ENCODE peak calls at places on chromosomes 13 and 19, in four cellular contexts. B, Y, G and P are unnamed samples.

GRCh38 chr13:112651750-112652511 is 37.9 kb upstream of the ATP11A start:
- DNase-seq in B (no peak), Y (no peak), G (no peak), P (no peak)

GRCh38 chr13:99133848-99134247 is 66.8 kb upstream of the UBAC2 start:
- DNase-seq in B (no peak), Y (no peak), G (no peak), P (no peak)

GRCh38 chr13:30971575-30971974 is 39.1 kb downstream of the TEX26 start:
- DNase-seq in B (no peak), Y (peak), G (no peak), P (no peak)

GRCh38 chr19:56681702-56682101 is 10.1 kb upstream of the ZNF835 start:
- DNase-seq in B (no peak), Y (no peak), G (no peak), P (no peak)

GRCh38 chr19:15550847-15551182 is 42.5 kb downstream of the CYP4F22 start:
- DNase-seq in B (no peak), Y (no peak), G (no peak), P (no peak)

GRCh38 chr13:42970824-42971669 is 21.0 kb downstream of the EPSTI1 start:
- DNase-seq in B (no peak), Y (peak), G (no peak), P (no peak)

GRCh38 chr13:36339600-36340155 is 6.5 kb downstream of the SPART start:
- DNase-seq in B (no peak), Y (no peak), G (no peak), P (no peak)

GRCh38 chr13:105969761-105970160 is 565.7 kb downstream of the EFNB2 start:
- DNase-seq in B (no peak), Y (no peak), G (no peak), P (no peak)

GRCh38 chr13:52048516-52048915 is 24.0 kb downstream of the UTP14C start:
- DNase-seq in B (no peak), Y (peak), G (no peak), P (no peak)

GRCh38 chr13:112652512-112653458 is 37.1 kb upstream of the ATP11A start:
- DNase-seq in B (no peak), Y (peak), G (no peak), P (no peak)

GRCh38 chr13:98890186-98890585 is 87.7 kb downstream of the DOCK9 start:
- DNase-seq in B (no peak), Y (peak), G (no peak), P (no peak)

GRCh38 chr13:33106656-33107402 is 90.6 kb downstream of the KL start:
- DNase-seq in B (no peak), Y (no peak), G (no peak), P (no peak)

GRCh38 chr19:4713384-4713951 is 10.2 kb downstream of the DPP9 start:
- DNase-seq in B (peak), Y (peak), G (no peak), P (no peak)

GRCh38 chr13:44874886-44875630 is 114.2 kb downstream of the NUFIP1 start:
- DNase-seq in B (no peak), Y (peak), G (no peak), P (no peak)

GRCh38 chr13:34675626-34676025 is 266.4 kb upstream of the NBEA start:
- DNase-seq in B (no peak), Y (no peak), G (no peak), P (no peak)

GRCh38 chr13:23147264-23147663 is 33.5 kb upstream of the SGCG start:
- DNase-seq in B (no peak), Y (no peak), G (no peak), P (no peak)

GRCh38 chr19:55691561-55692481 is 16.8 kb downstream of the EPN1 start:
- DNase-seq in B (no peak), Y (no peak), G (no peak), P (no peak)

GRCh38 chr13:45055902-45056648 is 64.2 kb upstream of the GTF2F2 start:
- DNase-seq in B (no peak), Y (peak), G (no peak), P (no peak)

GRCh38 chr13:98674968-98675528 is 77.4 kb downstream of the SLC15A1 start:
- DNase-seq in B (no peak), Y (no peak), G (no peak), P (no peak)

GRCh38 chr13:38821753-38822551 is 135.1 kb downstream of the FREM2 start:
- DNase-seq in B (no peak), Y (no peak), G (no peak), P (no peak)

GRCh38 chr19:5718032-5718578 is 1.8 kb downstream of the LONP1 start:
- DNase-seq in B (no peak), Y (peak), G (no peak), P (no peak)

GRCh38 chr13:70964124-70964523 is 855.9 kb upstream of the KLHL1 start:
- DNase-seq in B (no peak), Y (no peak), G (no peak), P (no peak)

GRCh38 chr13:48249018-48249417 is 16.0 kb downstream of the ITM2B start:
- DNase-seq in B (no peak), Y (no peak), G (no peak), P (no peak)

GRCh38 chr13:44755872-44756271 is 179.7 kb upstream of the TSC22D1 start:
- DNase-seq in B (no peak), Y (peak), G (no peak), P (no peak)

GRCh38 chr19:32041681-32042292 is 303.6 kb upstream of the ZNF507 start:
- DNase-seq in B (peak), Y (peak), G (no peak), P (no peak)

GRCh38 chr19:15113245-15114152 is 6.3 kb downstream of the SYDE1 start:
- DNase-seq in B (no peak), Y (no peak), G (no peak), P (no peak)